ENCODE peak calls at places on chromosomes 3 and 15, in four cellular contexts. Z, D, H and A are unnamed samples.

GRCh38 chr15:31554261-31554660 is 227.6 kb downstream of the KLF13 start:
- DNase-seq in Z (no peak), H (no peak), D (no peak), A (no peak)

GRCh38 chr3:147630921-147631320 is 221.8 kb downstream of the ZIC1 start:
- DNase-seq in D (no peak), H (no peak), Z (no peak), A (no peak)

GRCh38 chr15:78763796-78764241 is 47.4 kb downstream of the ADAMTS7 start:
- DNase-seq in D (peak; percentile 46), H (no peak), Z (no peak), A (no peak)

GRCh38 chr3:15779111-15779510 is 18.7 kb downstream of the ANKRD28 start:
- DNase-seq in D (no peak), Z (no peak), H (no peak), A (no peak)

GRCh38 chr3:42668793-42669217 is 15.3 kb downstream of the ZBTB47 start:
- DNase-seq in D (no peak), H (no peak), Z (no peak), A (no peak)

GRCh38 chr15:56678562-56678961 is 54.7 kb downstream of the ZNF280D start:
- DNase-seq in Z (no peak), H (no peak), D (no peak), A (no peak)

GRCh38 chr3:132145833-132146232 is 111.0 kb upstream of the CPNE4 start:
- DNase-seq in D (no peak), H (no peak), Z (no peak), A (no peak)

GRCh38 chr3:124032351-124032880 is 40.5 kb upstream of the ROPN1 start:
- DNase-seq in Z (peak; percentile 7), D (no peak), H (peak; percentile 73), A (peak; percentile 12)

GRCh38 chr15:52783929-52784798 is 6.0 kb downstream of the ONECUT1 start:
- DNase-seq in H (peak; percentile 81), Z (peak; percentile 60), D (peak; percentile 85), A (peak; percentile 80)

GRCh38 chr15:83682476-83683162 is 28.7 kb downstream of the ADAMTSL3 start:
- DNase-seq in D (no peak), Z (no peak), H (no peak), A (no peak)

GRCh38 chr3:156143136-156143535 is 22.8 kb downstream of the KCNAB1 start:
- DNase-seq in D (no peak), H (no peak), Z (no peak), A (no peak)

GRCh38 chr15:81029416-81030367 is 29.0 kb downstream of the TLNRD1 start:
- DNase-seq in D (no peak), Z (no peak), H (no peak), A (no peak)

GRCh38 chr3:126051741-126052140 is 32.2 kb downstream of the SLC41A3 start:
- DNase-seq in Z (no peak), H (no peak), D (no peak), A (no peak)

GRCh38 chr3:94453864-94454263 is 391.0 kb downstream of the NSUN3 start:
- DNase-seq in Z (no peak), D (no peak), H (no peak), A (no peak)

GRCh38 chr3:139105154-139105702 is 60.5 kb upstream of the PRR23C start:
- DNase-seq in H (no peak), D (no peak), Z (no peak), A (no peak)

GRCh38 chr3:188469228-188469885 is 315.4 kb downstream of the LPP start:
- DNase-seq in Z (no peak), D (no peak), H (no peak), A (no peak)

GRCh38 chr3:129665024-129665768 is 58.7 kb upstream of the PLXND1 start:
- DNase-seq in Z (no peak), D (no peak), H (no peak), A (no peak)

GRCh38 chr3:122929188-122929465 is 98.4 kb downstream of the SEMA5B start:
- DNase-seq in Z (no peak), H (peak; percentile 65), D (no peak), A (no peak)

GRCh38 chr15:100307241-100307855 is 34.4 kb downstream of the ADAMTS17 start:
- DNase-seq in Z (no peak), H (no peak), D (no peak), A (no peak)

GRCh38 chr15:60406513-60407124 is 8.8 kb upstream of the ANXA2 start:
- DNase-seq in H (no peak), Z (no peak), D (no peak), A (no peak)

GRCh38 chr3:102181202-102181920 is 253.5 kb upstream of the ZPLD1 start:
- DNase-seq in D (no peak), H (no peak), Z (no peak), A (no peak)

GRCh38 chr15:75821946-75822345 is 21.3 kb upstream of the UBE2Q2 start:
- DNase-seq in Z (no peak), H (no peak), D (no peak), A (no peak)

GRCh38 chr3:123347205-123347604 is 101.7 kb downstream of the ADCY5 start:
- DNase-seq in D (no peak), H (no peak), Z (no peak), A (no peak)

GRCh38 chr3:153160451-153161137 is 1.4 kb upstream of the RAP2B start:
- DNase-seq in Z (peak; percentile 45), H (peak; percentile 72), D (peak; percentile 85), A (peak; percentile 74)

GRCh38 chr3:124306665-124307064 is 314.7 kb upstream of the ROPN1 start:
- DNase-seq in D (no peak), H (no peak), Z (no peak), A (no peak)

GRCh38 chr3:88093266-88093665 is 34.2 kb downstream of the ZNF654 start:
- DNase-seq in D (no peak), H (no peak), Z (no peak), A (no peak)

GRCh38 chr3:190180268-190180667 is 59.6 kb upstream of the P3H2 start:
- DNase-seq in H (no peak), D (no peak), Z (no peak), A (no peak)

GRCh38 chr15:60396560-60396963 is 1.2 kb downstream of the ANXA2 start:
- DNase-seq in D (no peak), Z (no peak), H (no peak), A (no peak)

GRCh38 chr15:38134252-38134651 is 118.4 kb upstream of the SPRED1 start:
- DNase-seq in D (no peak), H (no peak), Z (no peak), A (no peak)

GRCh38 chr3:14775011-14775410 is 43.8 kb upstream of the FGD5 start:
- DNase-seq in D (peak; percentile 43), H (no peak), Z (no peak), A (peak; percentile 2)

GRCh38 chr3:9945358-9945757 is 6.8 kb downstream of the PRRT3 start:
- DNase-seq in D (no peak), H (no peak), Z (no peak), A (no peak)

GRCh38 chr3:106251160-106251892 is 382.5 kb upstream of the CBLB start:
- DNase-seq in Z (no peak), H (no peak), D (no peak), A (no peak)

GRCh38 chr3:71350998-71351397 is 232.5 kb downstream of the FOXP1 start:
- DNase-seq in Z (no peak), H (no peak), D (no peak), A (no peak)

GRCh38 chr15:91887321-91887720 is 33.8 kb downstream of the SLCO3A1 start:
- DNase-seq in H (no peak), D (peak; percentile 38), Z (no peak), A (no peak)

GRCh38 chr3:19937459-19938362 is 3.7 kb upstream of the EFHB start:
- DNase-seq in D (no peak), Z (peak; percentile 27), H (no peak), A (no peak)

DNA sequence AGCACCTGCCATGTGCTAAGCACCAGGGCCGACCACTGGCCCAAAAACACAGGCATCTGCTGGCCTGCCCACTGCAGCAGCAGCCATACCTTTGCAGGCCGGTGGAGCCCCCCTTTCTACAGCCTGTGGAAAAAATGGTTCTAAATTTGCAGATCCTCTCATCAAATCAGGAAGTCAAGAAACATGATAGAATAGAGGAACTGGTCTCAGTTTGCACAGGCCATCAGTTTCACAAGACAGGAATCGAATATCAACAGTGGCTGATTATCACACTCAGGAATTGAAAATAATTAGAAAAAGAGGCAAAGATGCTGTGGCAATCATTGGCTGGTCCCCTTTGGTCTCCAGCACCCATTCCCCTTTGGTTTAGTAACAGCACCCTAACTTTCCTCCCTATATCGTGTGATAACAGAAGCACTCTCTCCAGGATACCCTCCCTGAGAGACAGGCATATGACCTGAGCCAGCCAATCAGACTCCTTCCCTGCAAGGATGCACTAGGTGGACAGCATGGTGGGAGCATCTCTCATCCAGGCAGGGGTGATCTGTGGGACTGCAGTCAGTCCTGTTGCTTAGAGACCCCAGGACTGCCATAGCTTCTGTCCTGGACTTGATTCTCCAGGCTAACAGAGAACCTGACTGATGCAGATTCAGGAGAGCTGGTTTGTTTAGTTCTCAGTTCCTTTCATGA is 3.5 kb upstream of the PAK6 start:
- DNase-seq in H (peak; percentile 59), D (peak; percentile 46), Z (peak; percentile 48), A (no peak)
- TF ChIP-seq TEAD4 in H (no peak), D (no peak), Z (no peak), A (no peak)

GRCh38 chr3:111810909-111811308 is 48.2 kb upstream of the PHLDB2 start:
- DNase-seq in H (no peak), Z (no peak), D (no peak), A (no peak)
- TF ChIP-seq TEAD4 in H (peak; percentile 10), Z (no peak), D (no peak), A (no peak)

DNA sequence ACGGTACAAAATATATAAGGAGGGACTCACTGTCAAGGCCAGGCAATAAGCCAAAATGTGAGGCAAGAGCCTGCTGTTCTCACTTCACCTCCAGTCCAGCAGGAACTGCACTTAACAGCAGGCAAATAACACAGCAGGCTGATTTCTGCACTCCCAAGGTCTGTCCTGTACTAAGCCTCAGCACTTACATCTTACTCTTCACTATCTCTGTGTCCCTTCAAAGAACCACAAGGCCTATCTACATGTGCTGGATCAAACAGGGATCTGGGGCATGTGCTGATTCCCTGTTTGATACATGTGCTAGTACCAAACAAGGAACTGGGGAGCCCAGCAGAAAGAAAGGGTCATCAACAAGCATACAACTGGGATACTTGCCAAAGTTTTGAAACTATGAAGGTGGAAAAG is 22.2 kb downstream of the UACA start:
- DNase-seq in H (no peak), D (no peak), Z (no peak), A (no peak)
- TF ChIP-seq TEAD4 in H (no peak), D (no peak), Z (no peak), A (no peak)

GRCh38 chr3:112770026-112770626 is 76.5 kb downstream of the CD200R1L start:
- DNase-seq in Z (peak; percentile 31), D (no peak), H (no peak), A (peak; percentile 43)
- TF ChIP-seq TEAD4 in Z (no peak), D (no peak), H (no peak), A (no peak)

GRCh38 chr3:181738551-181738950 is 26.8 kb downstream of the SOX2 start:
- DNase-seq in D (no peak), H (no peak), Z (no peak), A (no peak)

GRCh38 chr3:181735921-181736320 is 24.2 kb downstream of the SOX2 start:
- DNase-seq in Z (no peak), D (no peak), H (no peak), A (no peak)

GRCh38 chr3:181741428-181741827 is 29.7 kb downstream of the SOX2 start:
- DNase-seq in H (no peak), D (no peak), Z (no peak), A (no peak)

DNA sequence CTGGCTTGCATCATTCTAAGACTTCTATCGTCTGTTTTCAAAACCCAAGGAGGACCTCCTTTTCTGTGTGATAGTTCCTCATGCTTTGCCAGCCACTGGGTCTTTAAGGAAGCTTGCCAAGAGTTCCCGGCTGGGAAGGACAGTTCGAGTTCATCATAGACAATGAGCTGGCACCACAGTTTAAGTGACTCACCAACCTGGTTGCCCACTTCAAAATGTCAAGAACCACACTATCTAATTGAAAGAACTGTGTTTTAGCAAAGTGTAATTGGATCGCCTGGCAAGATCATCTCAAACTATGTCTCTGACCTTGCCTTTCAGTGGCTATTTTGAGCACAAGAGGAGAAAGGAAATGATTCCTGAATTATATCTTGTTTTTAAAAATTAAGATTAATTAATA is 27.9 kb downstream of the SOX2 start:
- DNase-seq in H (no peak), Z (no peak), D (no peak), A (no peak)
- TF ChIP-seq TEAD4 in H (no peak), Z (no peak), D (no peak), A (no peak)